ENCODE peak calls at places on chromosomes 2 and 18, in eight cellular contexts. V, Z, G, B, J, T, M and H are unnamed samples.

GRCh38 chr2:30232027-30232800 is 880 bp downstream of the LBH start:
- DNase-seq in V (no peak), Z (no peak), G (peak), B (peak), J (peak), T (peak), M (no peak), H (peak)

GRCh38 chr2:21123473-21124393 is at the start of gene TDRD15:
- DNase-seq in V (no peak), Z (no peak), G (no peak), B (no peak), J (no peak), T (no peak), M (no peak), H (no peak)

GRCh38 chr2:7840651-7841380 is 841.0 kb upstream of the ID2 start:
- DNase-seq in V (no peak), Z (no peak), G (peak), B (no peak), J (no peak), T (no peak), M (no peak), H (no peak)

GRCh38 chr2:127605691-127606277 is 40.2 kb upstream of the GPR17 start:
- DNase-seq in V (no peak), Z (no peak), G (no peak), B (no peak), J (peak), T (no peak), M (no peak), H (no peak)

GRCh38 chr2:147440694-147441093 is 404.1 kb upstream of the ACVR2A start:
- DNase-seq in V (no peak), Z (no peak), G (no peak), B (no peak), J (no peak), T (peak), M (no peak), H (no peak)

GRCh38 chr2:16189019-16189850 is 248.9 kb downstream of the MYCN start:
- DNase-seq in V (no peak), Z (no peak), G (no peak), B (no peak), J (no peak), T (peak), M (no peak), H (no peak)

GRCh38 chr18:27605107-27605834 is 420.2 kb upstream of the CHST9 start:
- DNase-seq in V (peak), Z (no peak), G (peak), B (peak), J (peak), T (peak), M (peak), H (peak)

GRCh38 chr2:10541081-10541480 is 93.0 kb upstream of the ODC1 start:
- DNase-seq in V (no peak), Z (no peak), G (no peak), B (peak), J (no peak), T (no peak), M (no peak), H (no peak)

GRCh38 chr2:129733041-129733440 is 246.4 kb upstream of the RAB6C start:
- DNase-seq in V (no peak), Z (no peak), G (no peak), B (no peak), J (no peak), T (no peak), M (no peak), H (no peak)

GRCh38 chr2:39405364-39405763 is 31.7 kb downstream of the MAP4K3 start:
- DNase-seq in V (no peak), Z (no peak), G (no peak), B (no peak), J (no peak), T (no peak), M (no peak), H (no peak)

GRCh38 chr18:32378705-32379104 is 92.0 kb downstream of the GAREM1 start:
- DNase-seq in V (no peak), Z (no peak), G (no peak), B (peak), J (peak), T (peak), M (no peak), H (no peak)

GRCh38 chr18:60246606-60247005 is 126.0 kb downstream of the MC4R start:
- DNase-seq in V (no peak), Z (no peak), G (no peak), B (no peak), J (no peak), T (no peak), M (no peak), H (no peak)

GRCh38 chr2:214139630-214140284 is 271.1 kb upstream of the VWC2L start:
- DNase-seq in V (no peak), Z (no peak), G (no peak), B (no peak), J (no peak), T (no peak), M (no peak), H (no peak)

GRCh38 chr2:9984861-9985480 is 33.5 kb downstream of the GRHL1 start:
- DNase-seq in V (no peak), Z (no peak), G (no peak), B (peak), J (no peak), T (no peak), M (no peak), H (peak)

GRCh38 chr2:215540646-215541045 is 104.8 kb upstream of the FN1 start:
- DNase-seq in V (peak), Z (no peak), G (no peak), B (peak), J (no peak), T (no peak), M (no peak), H (peak)

GRCh38 chr18:34767601-34768027 is 57.5 kb downstream of the DTNA start:
- DNase-seq in V (peak), Z (no peak), G (no peak), B (peak), J (no peak), T (no peak), M (no peak), H (peak)

GRCh38 chr2:144256996-144257707 is 262.8 kb downstream of the ZEB2 start:
- DNase-seq in V (peak), Z (no peak), G (peak), B (peak), J (no peak), T (no peak), M (no peak), H (no peak)

GRCh38 chr2:15799432-15799827 is 140.9 kb upstream of the MYCN start:
- DNase-seq in V (no peak), Z (no peak), G (no peak), B (no peak), J (no peak), T (no peak), M (no peak), H (no peak)

GRCh38 chr2:175068534-175068933 is 63.4 kb upstream of the CHN1 start:
- DNase-seq in V (no peak), Z (no peak), G (no peak), B (no peak), J (no peak), T (no peak), M (no peak), H (no peak)

GRCh38 chr2:112483047-112483473 is 1.1 kb downstream of the TTL start:
- DNase-seq in V (no peak), Z (no peak), G (no peak), B (peak), J (peak), T (peak), M (no peak), H (peak)

GRCh38 chr18:62976227-62976626 is 260.9 kb downstream of the PHLPP1 start:
- DNase-seq in V (no peak), Z (no peak), G (no peak), B (no peak), J (no peak), T (peak), M (peak), H (no peak)

GRCh38 chr2:67524236-67524635 is 127.1 kb downstream of the ETAA1 start:
- DNase-seq in V (no peak), Z (no peak), G (no peak), B (no peak), J (no peak), T (no peak), M (no peak), H (peak)

GRCh38 chr2:53768233-53768542 is 584 bp downstream of the CHAC2 start:
- DNase-seq in V (no peak), Z (no peak), G (no peak), B (no peak), J (peak), T (peak), M (peak), H (peak)

GRCh38 chr18:46161721-46162421 is 57.7 kb downstream of the HAUS1 start:
- DNase-seq in V (no peak), Z (no peak), G (no peak), B (no peak), J (no peak), T (no peak), M (no peak), H (no peak)